ENCODE peak calls at places on chromosome 1, in six cellular contexts. One of them, this sample, is unnamed.
A peak's percentile ranks its signal among the peaks of the same experiment; 100 is the strongest.

GRCh38 chr1:220448217-220448616 is 79.7 kb upstream of the MARK1 start:
- DNase-seq in HCT116: no peak
- DNase-seq in GM23248: no peak
- DNase-seq in OCI-LY7: no peak
- DNase-seq in PC-9: no peak
- DNase-seq in hepatocyte: no peak
- DNase-seq in this sample: peak; percentile 58

GRCh38 chr1:206557636-206558473 is 50.5 kb downstream of the RASSF5 start:
- DNase-seq in HCT116: no peak
- DNase-seq in GM23248: no peak
- DNase-seq in OCI-LY7: peak; percentile 63
- DNase-seq in PC-9: peak; percentile 42
- DNase-seq in hepatocyte: no peak
- DNase-seq in this sample: peak; percentile 50

GRCh38 chr1:25550683-25551310 is 7.4 kb downstream of the LDLRAP1 start:
- DNase-seq in HCT116: no peak
- DNase-seq in GM23248: no peak
- DNase-seq in OCI-LY7: no peak
- DNase-seq in PC-9: no peak
- DNase-seq in hepatocyte: no peak
- DNase-seq in this sample: no peak

GRCh38 chr1:21815724-21816311 is 3.8 kb downstream of the LDLRAD2 start:
- DNase-seq in HCT116: no peak
- DNase-seq in GM23248: peak; percentile 40
- DNase-seq in OCI-LY7: peak; percentile 13
- DNase-seq in PC-9: no peak
- DNase-seq in hepatocyte: no peak
- DNase-seq in this sample: no peak

GRCh38 chr1:220119043-220119512 is 25.1 kb downstream of the IARS2 start:
- DNase-seq in HCT116: no peak
- DNase-seq in GM23248: no peak
- DNase-seq in OCI-LY7: no peak
- DNase-seq in PC-9: no peak
- DNase-seq in hepatocyte: peak; percentile 65
- DNase-seq in this sample: no peak

GRCh38 chr1:45403298-45404079 is 63.2 kb upstream of the MUTYH start:
- DNase-seq in HCT116: no peak
- DNase-seq in GM23248: no peak
- DNase-seq in OCI-LY7: no peak
- DNase-seq in PC-9: no peak
- DNase-seq in hepatocyte: peak; percentile 68
- DNase-seq in this sample: no peak

GRCh38 chr1:59604191-59604590 is 210.6 kb upstream of the HOOK1 start:
- DNase-seq in HCT116: no peak
- DNase-seq in GM23248: no peak
- DNase-seq in OCI-LY7: no peak
- DNase-seq in PC-9: no peak
- DNase-seq in hepatocyte: no peak
- DNase-seq in this sample: no peak

GRCh38 chr1:156748670-156749428 is 2.6 kb downstream of the HDGF start:
- DNase-seq in HCT116: no peak
- DNase-seq in GM23248: peak; percentile 66
- DNase-seq in OCI-LY7: no peak
- DNase-seq in PC-9: peak; percentile 75
- DNase-seq in hepatocyte: peak; percentile 70
- DNase-seq in this sample: no peak

GRCh38 chr1:185325413-185325812 is 8.4 kb upstream of the IVNS1ABP start:
- DNase-seq in HCT116: no peak
- DNase-seq in GM23248: no peak
- DNase-seq in OCI-LY7: no peak
- DNase-seq in PC-9: no peak
- DNase-seq in hepatocyte: no peak
- DNase-seq in this sample: no peak

GRCh38 chr1:5645135-5645399 is 347.2 kb downstream of the NPHP4 start:
- DNase-seq in HCT116: no peak
- DNase-seq in GM23248: no peak
- DNase-seq in OCI-LY7: no peak
- DNase-seq in PC-9: no peak
- DNase-seq in hepatocyte: no peak
- DNase-seq in this sample: no peak

GRCh38 chr1:5644281-5645134 is 347.7 kb downstream of the NPHP4 start:
- DNase-seq in HCT116: no peak
- DNase-seq in GM23248: no peak
- DNase-seq in OCI-LY7: no peak
- DNase-seq in PC-9: no peak
- DNase-seq in hepatocyte: no peak
- DNase-seq in this sample: no peak

GRCh38 chr1:5647226-5647625 is 345.0 kb downstream of the NPHP4 start:
- DNase-seq in HCT116: no peak
- DNase-seq in GM23248: no peak
- DNase-seq in OCI-LY7: no peak
- DNase-seq in PC-9: no peak
- DNase-seq in hepatocyte: no peak
- DNase-seq in this sample: no peak

GRCh38 chr1:5645929-5646328 is 346.3 kb downstream of the NPHP4 start:
- DNase-seq in HCT116: no peak
- DNase-seq in GM23248: no peak
- DNase-seq in OCI-LY7: no peak
- DNase-seq in PC-9: no peak
- DNase-seq in hepatocyte: no peak
- DNase-seq in this sample: no peak

GRCh38 chr1:5646486-5646885 is 345.7 kb downstream of the NPHP4 start:
- DNase-seq in HCT116: no peak
- DNase-seq in GM23248: no peak
- DNase-seq in OCI-LY7: no peak
- DNase-seq in PC-9: no peak
- DNase-seq in hepatocyte: peak; percentile 39
- DNase-seq in this sample: no peak
- H3K9me3 ChIP-seq in HCT116: no peaks in the 10 kb centered on the region
- H3K9me3 ChIP-seq in GM23248: no peaks in the 10 kb centered on the region
- H3K9me3 ChIP-seq in OCI-LY7: no peaks in the 10 kb centered on the region
- H3K9me3 ChIP-seq in PC-9: no peaks in the 10 kb centered on the region
- H3K9me3 ChIP-seq in hepatocyte: no peaks in the 10 kb centered on the region
- H3K9me3 ChIP-seq in this sample: no peaks in the 10 kb centered on the region

DNA sequence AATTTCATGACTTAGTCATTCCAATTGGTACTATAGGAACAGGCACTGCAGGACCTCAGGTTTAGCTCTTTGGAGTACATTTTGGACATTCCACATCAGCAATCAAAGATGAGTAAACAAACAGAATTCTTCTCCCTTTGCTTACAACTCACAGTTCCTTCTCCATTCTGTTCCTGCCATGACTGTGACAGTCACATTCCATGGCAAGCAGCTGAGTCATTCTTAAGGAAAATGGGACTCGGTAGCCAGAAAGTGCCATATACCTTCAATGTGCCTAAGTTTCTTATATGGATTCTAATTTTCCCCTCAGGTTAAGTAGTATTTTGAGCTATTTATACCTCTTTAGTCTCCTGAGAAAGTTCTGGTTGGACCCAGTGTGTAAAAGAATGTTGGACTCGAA is 25.6 kb downstream of the CRCT1 start:
- DNase-seq in HCT116: no peak
- DNase-seq in GM23248: no peak
- DNase-seq in OCI-LY7: no peak
- DNase-seq in PC-9: no peak
- DNase-seq in hepatocyte: no peak
- DNase-seq in this sample: no peak
- H3K9me2 ChIP-seq in HCT116: no peaks in the 10 kb centered on the region
- H3K9me2 ChIP-seq in GM23248: no peaks in the 10 kb centered on the region
- H3K9me2 ChIP-seq in OCI-LY7: no peaks in the 10 kb centered on the region
- H3K9me2 ChIP-seq in PC-9: no peaks in the 10 kb centered on the region
- H3K9me2 ChIP-seq in hepatocyte: no peaks in the 10 kb centered on the region
- H3K9me2 ChIP-seq in this sample: no peaks in the 10 kb centered on the region

DNA sequence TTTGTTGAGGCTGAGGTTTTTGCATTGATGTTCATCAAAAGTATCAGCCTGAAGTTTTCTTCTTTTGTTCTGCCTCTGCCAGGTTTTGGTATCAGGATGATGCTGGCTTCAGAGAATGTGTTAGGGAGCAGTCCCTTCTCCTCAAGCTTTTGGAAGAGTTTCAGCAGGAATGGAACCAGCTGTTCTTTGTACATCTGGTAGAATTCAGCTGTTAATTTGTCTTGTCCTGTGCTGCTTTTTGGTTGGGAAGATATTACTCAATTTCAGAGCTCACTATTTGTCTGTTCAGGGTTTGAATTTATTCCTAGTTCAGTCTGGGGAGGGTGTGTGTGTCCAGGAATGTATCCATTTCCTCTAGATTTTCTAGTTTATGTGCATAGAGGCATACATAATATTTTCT is 12.8 kb downstream of the ZNF678 start:
- DNase-seq in HCT116: no peak
- DNase-seq in GM23248: no peak
- DNase-seq in OCI-LY7: no peak
- DNase-seq in PC-9: no peak
- DNase-seq in hepatocyte: no peak
- DNase-seq in this sample: no peak
- H3K9me3 ChIP-seq in HCT116: peaks cover 9% of the 10 kb centered on the region
- H3K9me3 ChIP-seq in GM23248: no peaks in the 10 kb centered on the region
- H3K9me3 ChIP-seq in OCI-LY7: peaks cover 62% of the 10 kb centered on the region
- H3K9me3 ChIP-seq in PC-9: peaks cover 8% of the 10 kb centered on the region
- H3K9me3 ChIP-seq in hepatocyte: peaks cover 15% of the 10 kb centered on the region
- H3K9me3 ChIP-seq in this sample: no peaks in the 10 kb centered on the region

GRCh38 chr1:114043046-114043445 is 63.8 kb downstream of the OLFML3 start:
- DNase-seq in HCT116: no peak
- DNase-seq in GM23248: no peak
- DNase-seq in OCI-LY7: no peak
- DNase-seq in PC-9: no peak
- DNase-seq in hepatocyte: no peak
- DNase-seq in this sample: no peak
- H3K9me2 ChIP-seq in HCT116: no peaks in the 10 kb centered on the region
- H3K9me2 ChIP-seq in GM23248: no peaks in the 10 kb centered on the region
- H3K9me2 ChIP-seq in OCI-LY7: no peaks in the 10 kb centered on the region
- H3K9me2 ChIP-seq in PC-9: no peaks in the 10 kb centered on the region
- H3K9me2 ChIP-seq in hepatocyte: no peaks in the 10 kb centered on the region
- H3K9me2 ChIP-seq in this sample: no peaks in the 10 kb centered on the region

GRCh38 chr1:23889074-23889473 is 21.0 kb upstream of the FUCA1 start:
- DNase-seq in HCT116: no peak
- DNase-seq in GM23248: no peak
- DNase-seq in OCI-LY7: peak; percentile 54
- DNase-seq in PC-9: no peak
- DNase-seq in hepatocyte: no peak
- DNase-seq in this sample: peak; percentile 51
- H3K9me3 ChIP-seq in HCT116: no peaks in the 10 kb centered on the region
- H3K9me3 ChIP-seq in GM23248: no peaks in the 10 kb centered on the region
- H3K9me3 ChIP-seq in OCI-LY7: no peaks in the 10 kb centered on the region
- H3K9me3 ChIP-seq in PC-9: no peaks in the 10 kb centered on the region
- H3K9me3 ChIP-seq in hepatocyte: no peaks in the 10 kb centered on the region
- H3K9me3 ChIP-seq in this sample: no peaks in the 10 kb centered on the region

GRCh38 chr1:43921022-43921421 is 12.6 kb upstream of the ARTN start:
- DNase-seq in HCT116: no peak
- DNase-seq in GM23248: no peak
- DNase-seq in OCI-LY7: no peak
- DNase-seq in PC-9: no peak
- DNase-seq in hepatocyte: no peak
- DNase-seq in this sample: no peak
- H3K9me2 ChIP-seq in HCT116: peaks cover 3% of the 10 kb centered on the region
- H3K9me2 ChIP-seq in GM23248: no peaks in the 10 kb centered on the region
- H3K9me2 ChIP-seq in OCI-LY7: no peaks in the 10 kb centered on the region
- H3K9me2 ChIP-seq in PC-9: no peaks in the 10 kb centered on the region
- H3K9me2 ChIP-seq in hepatocyte: no peaks in the 10 kb centered on the region
- H3K9me2 ChIP-seq in this sample: no peaks in the 10 kb centered on the region

GRCh38 chr1:246530482-246530881 is 23.4 kb upstream of the SMYD3 start:
- DNase-seq in HCT116: no peak
- DNase-seq in GM23248: no peak
- DNase-seq in OCI-LY7: no peak
- DNase-seq in PC-9: no peak
- DNase-seq in hepatocyte: no peak
- DNase-seq in this sample: no peak
- H3K9me3 ChIP-seq in HCT116: no peaks in the 10 kb centered on the region
- H3K9me3 ChIP-seq in GM23248: no peaks in the 10 kb centered on the region
- H3K9me3 ChIP-seq in OCI-LY7: no peaks in the 10 kb centered on the region
- H3K9me3 ChIP-seq in PC-9: no peaks in the 10 kb centered on the region
- H3K9me3 ChIP-seq in hepatocyte: no peaks in the 10 kb centered on the region
- H3K9me3 ChIP-seq in this sample: no peaks in the 10 kb centered on the region

GRCh38 chr1:39677645-39678044 is 5.7 kb upstream of the NT5C1A start:
- DNase-seq in HCT116: no peak
- DNase-seq in GM23248: no peak
- DNase-seq in OCI-LY7: no peak
- DNase-seq in PC-9: no peak
- DNase-seq in hepatocyte: no peak
- DNase-seq in this sample: no peak
- H3K9me2 ChIP-seq in HCT116: no peaks in the 10 kb centered on the region
- H3K9me2 ChIP-seq in GM23248: no peaks in the 10 kb centered on the region
- H3K9me2 ChIP-seq in OCI-LY7: no peaks in the 10 kb centered on the region
- H3K9me2 ChIP-seq in PC-9: no peaks in the 10 kb centered on the region
- H3K9me2 ChIP-seq in hepatocyte: no peaks in the 10 kb centered on the region
- H3K9me2 ChIP-seq in this sample: no peaks in the 10 kb centered on the region

DNA sequence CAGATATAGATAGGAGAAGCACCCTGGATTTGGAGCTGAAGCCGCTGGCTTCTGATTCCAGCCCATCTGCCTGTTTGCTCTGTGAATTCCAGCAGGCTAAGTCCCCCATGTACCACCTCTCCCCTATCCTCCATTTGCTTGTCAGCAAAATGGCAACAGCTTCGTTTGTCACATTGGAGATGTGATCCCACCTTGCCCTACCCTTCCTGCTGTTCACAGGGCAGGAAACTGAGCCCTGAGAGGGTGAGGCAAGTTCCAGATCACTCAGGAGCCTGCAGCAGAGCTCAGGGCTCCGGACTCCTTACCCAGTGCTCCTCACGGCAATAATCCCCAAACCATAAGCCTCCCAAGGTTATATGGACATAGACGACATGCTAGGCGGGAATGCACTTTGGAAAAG is 14.9 kb downstream of the SLC2A1 start:
- DNase-seq in HCT116: no peak
- DNase-seq in GM23248: no peak
- DNase-seq in OCI-LY7: no peak
- DNase-seq in PC-9: no peak
- DNase-seq in hepatocyte: no peak
- DNase-seq in this sample: no peak
- H3K9me3 ChIP-seq in HCT116: no peaks in the 10 kb centered on the region
- H3K9me3 ChIP-seq in GM23248: no peaks in the 10 kb centered on the region
- H3K9me3 ChIP-seq in OCI-LY7: no peaks in the 10 kb centered on the region
- H3K9me3 ChIP-seq in PC-9: no peaks in the 10 kb centered on the region
- H3K9me3 ChIP-seq in hepatocyte: no peaks in the 10 kb centered on the region
- H3K9me3 ChIP-seq in this sample: no peaks in the 10 kb centered on the region

DNA sequence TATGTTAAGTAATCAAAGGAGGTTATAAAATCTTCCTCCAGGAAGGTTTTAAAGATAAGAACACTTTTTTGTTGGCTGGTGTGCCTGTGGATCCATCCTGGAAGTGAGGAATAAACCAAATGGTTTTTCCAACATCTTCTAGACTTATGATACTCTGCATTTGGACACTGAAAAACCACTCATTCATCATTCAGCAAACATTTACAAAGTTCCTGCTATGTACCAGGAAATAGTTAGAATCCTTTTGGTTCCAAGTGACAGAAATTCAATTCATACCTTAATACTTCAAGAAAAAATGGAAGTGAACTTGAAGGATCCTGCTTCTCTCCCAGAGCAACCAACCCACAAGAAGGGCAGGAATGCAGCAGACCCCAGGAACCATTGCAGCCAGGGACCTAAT is 39.6 kb upstream of the PIGC start:
- DNase-seq in HCT116: no peak
- DNase-seq in GM23248: no peak
- DNase-seq in OCI-LY7: no peak
- DNase-seq in PC-9: no peak
- DNase-seq in hepatocyte: no peak
- DNase-seq in this sample: no peak
- H3K9me2 ChIP-seq in HCT116: no peaks in the 10 kb centered on the region
- H3K9me2 ChIP-seq in GM23248: no peaks in the 10 kb centered on the region
- H3K9me2 ChIP-seq in OCI-LY7: no peaks in the 10 kb centered on the region
- H3K9me2 ChIP-seq in PC-9: peaks cover 4% of the 10 kb centered on the region
- H3K9me2 ChIP-seq in hepatocyte: no peaks in the 10 kb centered on the region
- H3K9me2 ChIP-seq in this sample: no peaks in the 10 kb centered on the region